ENCODE peak calls at places on chromosomes 11 and 22, in ten cellular contexts. W, L, X, I, C, V, Q, F, P and D are unnamed samples.

GRCh38 chr11:118295834-118296454 is 8.6 kb upstream of the CD3E start:
- DNase-seq in X (no peak), C (peak; percentile 28), I (peak; percentile 40), W (no peak), L (peak; percentile 15), Q (no peak), V (no peak), P (peak; percentile 12), F (peak; percentile 59), D (peak; percentile 21)

GRCh38 chr22:45917700-45918454 is 59.1 kb downstream of the WNT7B start:
- DNase-seq in V (no peak), P (no peak), I (no peak), F (no peak), L (no peak), W (no peak), Q (no peak), X (no peak), C (no peak), D (no peak)

GRCh38 chr11:15893080-15893492 is 463.3 kb downstream of the SOX6 start:
- DNase-seq in Q (peak; percentile 30), L (peak; percentile 59), I (no peak), X (no peak), P (peak; percentile 89), W (no peak), V (no peak), C (no peak), F (peak; percentile 64), D (no peak)

GRCh38 chr22:38228326-38228872 is 26.6 kb downstream of the MAFF start:
- DNase-seq in L (no peak), C (no peak), P (no peak), V (no peak), F (no peak), Q (no peak), X (no peak), W (no peak), I (no peak), D (no peak)

GRCh38 chr11:64234840-64235379 is 526 bp downstream of the VEGFB start:
- DNase-seq in F (no peak), I (peak; percentile 64), L (no peak), X (peak; percentile 60), W (peak; percentile 39), C (no peak), Q (peak; percentile 78), P (no peak), V (no peak), D (peak; percentile 88)

GRCh38 chr22:20419664-20419951 is 18.0 kb downstream of the SCARF2 start:
- DNase-seq in V (no peak), X (no peak), L (no peak), F (no peak), P (no peak), W (no peak), C (no peak), I (no peak), Q (no peak), D (no peak)

GRCh38 chr22:19941365-19942070 is at the start of the genes COMT and TXNRD2:
- DNase-seq in Q (peak; percentile 74), X (peak; percentile 67), V (peak; percentile 77), C (no peak), P (peak; percentile 57), L (peak; percentile 62), F (peak; percentile 57), W (peak; percentile 66), I (no peak), D (peak; percentile 60)

GRCh38 chr11:134001596-134001995 is 44.8 kb upstream of the IGSF9B start:
- DNase-seq in I (no peak), P (no peak), Q (no peak), X (no peak), W (no peak), L (no peak), C (no peak), V (no peak), F (no peak), D (no peak)

GRCh38 chr11:10930224-10930960 is 72.5 kb upstream of the ZBED5 start:
- DNase-seq in Q (peak; percentile 42), P (peak; percentile 33), L (peak; percentile 61), I (no peak), C (no peak), V (no peak), X (no peak), F (peak; percentile 48), W (peak; percentile 36), D (no peak)

GRCh38 chr11:111406091-111406490 is 27.0 kb upstream of the POU2AF1 start:
- DNase-seq in V (no peak), P (no peak), C (no peak), X (no peak), F (no peak), Q (no peak), W (no peak), I (no peak), L (no peak), D (no peak)

GRCh38 chr11:122176651-122177050 is 60.6 kb upstream of the BLID start:
- DNase-seq in F (no peak), I (no peak), X (no peak), W (no peak), C (no peak), L (no peak), V (no peak), Q (no peak), P (no peak), D (no peak)
- H3K4me3 ChIP-seq in F (peak overlapping the region; percentile 100), I (no peak overlapping the region), X (no peak overlapping the region), W (no peak overlapping the region), C (no peak overlapping the region), L (peak overlapping the region; percentile 96), V (no peak overlapping the region), Q (no peak overlapping the region), P (peak overlapping the region; percentile 61), D (no peak overlapping the region)

GRCh38 chr11:130894322-130895025 is 21.8 kb downstream of the SNX19 start:
- DNase-seq in F (peak; percentile 90), L (peak; percentile 83), I (peak; percentile 84), Q (peak; percentile 73), C (peak; percentile 71), V (peak; percentile 65), P (peak; percentile 77), X (peak; percentile 58), W (peak; percentile 83), D (peak; percentile 62)
- H3K36me3 ChIP-seq in F (peaks cover 3% of the 10 kb centered on the region), L (peaks cover 7% of the 10 kb centered on the region), I (no peaks in the 10 kb centered on the region), Q (no peaks in the 10 kb centered on the region), C (no peaks in the 10 kb centered on the region), V (no peaks in the 10 kb centered on the region), P (peaks cover 23% of the 10 kb centered on the region), X (peaks cover 7% of the 10 kb centered on the region), W (no peaks in the 10 kb centered on the region), D (peaks cover 3% of the 10 kb centered on the region)

GRCh38 chr11:45289369-45289768 is 3.2 kb upstream of the SYT13 start:
- DNase-seq in Q (no peak), X (no peak), L (peak; percentile 31), W (no peak), P (peak; percentile 65), I (no peak), C (no peak), V (no peak), F (no peak), D (no peak)

GRCh38 chr11:45288395-45288794 is 2.3 kb upstream of the SYT13 start:
- DNase-seq in F (no peak), I (no peak), L (no peak), Q (no peak), V (no peak), X (no peak), C (no peak), P (no peak), W (no peak), D (no peak)

GRCh38 chr11:45294499-45294898 is 8.4 kb upstream of the SYT13 start:
- DNase-seq in W (no peak), L (no peak), I (no peak), P (no peak), V (no peak), X (no peak), F (no peak), Q (no peak), C (no peak), D (no peak)

GRCh38 chr11:45287316-45287903 is 1.3 kb upstream of the SYT13 start:
- DNase-seq in C (no peak), P (no peak), I (no peak), X (no peak), L (no peak), Q (no peak), F (no peak), V (no peak), W (no peak), D (no peak)

DNA sequence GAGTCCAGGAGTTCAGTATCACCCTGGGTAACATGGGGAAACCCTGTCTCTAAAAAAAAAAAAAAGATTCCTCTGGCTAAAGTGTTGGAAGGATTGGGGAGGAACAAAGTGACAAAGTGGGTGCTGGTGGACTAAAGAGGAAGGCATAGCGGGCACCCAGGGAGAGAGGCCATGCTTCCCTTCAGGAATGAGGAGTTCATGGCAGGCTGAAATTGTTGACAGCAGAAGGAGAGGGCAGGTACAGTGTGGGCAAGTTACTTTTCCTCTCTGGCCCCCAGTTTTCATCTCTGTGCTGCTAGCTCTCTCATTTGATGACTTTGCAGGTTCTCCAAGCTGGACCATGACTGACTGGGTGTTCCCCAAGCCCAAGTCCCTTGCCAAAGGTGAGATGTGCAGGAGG is 4.4 kb upstream of the SYT13 start:
- DNase-seq in C (no peak), L (no peak), X (no peak), W (no peak), Q (no peak), P (no peak), F (no peak), V (no peak), I (no peak), D (no peak)
- H3K27me3 ChIP-seq in C (peaks cover under 1% of the 10 kb centered on the region), L (peaks cover 16% of the 10 kb centered on the region), X (no peaks in the 10 kb centered on the region), W (no peaks in the 10 kb centered on the region), Q (peaks cover 4% of the 10 kb centered on the region), P (peaks cover 35% of the 10 kb centered on the region), F (peaks cover 40% of the 10 kb centered on the region), V (peaks cover 4% of the 10 kb centered on the region), I (peaks cover 37% of the 10 kb centered on the region), D (peaks cover 15% of the 10 kb centered on the region)

GRCh38 chr11:102318469-102318868 is 1.2 kb downstream of the BIRC3 start:
- DNase-seq in W (peak; percentile 36), Q (no peak), X (peak; percentile 61), F (no peak), I (no peak), L (no peak), V (no peak), P (peak; percentile 48), C (no peak), D (no peak)
- H3K4me3 ChIP-seq in W (no peak overlapping the region), Q (peak overlapping the region; percentile 46), X (peak overlapping the region; percentile 78), F (no peak overlapping the region), I (no peak overlapping the region), L (no peak overlapping the region), V (no peak overlapping the region), P (no peak overlapping the region), C (no peak overlapping the region), D (no peak overlapping the region)

DNA sequence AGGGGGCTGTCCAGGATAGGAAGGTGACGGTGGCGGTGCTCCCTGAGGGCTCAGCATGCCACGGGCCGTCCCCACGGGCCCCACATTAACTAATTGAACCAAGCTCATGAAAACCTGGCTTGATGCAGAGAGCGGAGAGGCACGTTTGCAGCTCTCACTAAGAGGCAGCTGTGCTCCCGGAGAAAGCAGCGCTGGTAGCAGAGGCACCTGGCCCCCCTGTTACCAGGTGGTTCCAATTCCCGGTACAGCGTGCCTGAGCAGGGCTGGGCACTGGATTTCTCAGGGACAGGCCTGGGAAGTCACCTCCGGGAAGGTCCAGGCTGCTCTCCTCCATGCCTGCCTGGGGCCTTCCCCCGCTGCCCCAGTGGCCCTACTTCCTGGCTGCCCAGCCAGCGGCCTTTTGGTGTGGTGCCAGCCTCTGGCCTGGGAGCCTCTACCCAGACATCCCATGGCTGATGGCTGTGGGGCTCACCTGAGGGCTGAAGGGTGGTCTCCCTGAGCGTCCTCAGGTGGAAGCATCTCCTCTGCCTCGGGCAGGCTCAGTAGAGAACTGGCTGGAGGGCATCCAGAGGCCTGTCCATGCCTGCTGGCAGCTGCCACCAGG is 1.2 kb downstream of the KCNQ1 start:
- DNase-seq in L (no peak), F (no peak), P (no peak), I (no peak), X (no peak), W (no peak), Q (peak; percentile 55), V (peak; percentile 49), C (no peak), D (peak; percentile 78)
- H3K36me3 ChIP-seq in L (no peaks in the 10 kb centered on the region), F (no peaks in the 10 kb centered on the region), P (no peaks in the 10 kb centered on the region), I (no peaks in the 10 kb centered on the region), X (no peaks in the 10 kb centered on the region), W (no peaks in the 10 kb centered on the region), Q (no peaks in the 10 kb centered on the region), V (no peaks in the 10 kb centered on the region), C (no peaks in the 10 kb centered on the region), D (no peaks in the 10 kb centered on the region)